ENCODE peak calls at places on chromosomes 3 and 15, in five cellular contexts. Q, B, V, O and P are unnamed samples.
A peak's percentile ranks its signal among the peaks of the same experiment; 100 is the strongest.

GRCh38 chr3:8768364-8769087 is 887 bp downstream of the OXTR start:
- DNase-seq in Q (peak; percentile 33), B (no peak), V (no peak), O (no peak), P (peak; percentile 88)

GRCh38 chr3:57077630-57078365 is 17.3 kb downstream of the SPATA12 start:
- DNase-seq in Q (no peak), B (no peak), V (no peak), O (no peak), P (no peak)

GRCh38 chr3:53225651-53226050 is 30.2 kb downstream of the TKT start:
- DNase-seq in Q (no peak), B (no peak), V (no peak), O (no peak), P (no peak)

GRCh38 chr3:101117473-101117872 is 124.3 kb upstream of the ABI3BP start:
- DNase-seq in Q (no peak), B (no peak), V (no peak), O (no peak), P (no peak)

GRCh38 chr3:36124118-36124796 is 256.0 kb upstream of the STAC start:
- DNase-seq in Q (peak; percentile 72), B (no peak), V (peak; percentile 61), O (peak; percentile 63), P (no peak)

GRCh38 chr3:7340795-7341194 is 479.9 kb downstream of the GRM7 start:
- DNase-seq in Q (no peak), B (no peak), V (no peak), O (no peak), P (no peak)

GRCh38 chr15:28989239-28989830 is 103.6 kb downstream of the APBA2 start:
- DNase-seq in Q (peak; percentile 45), B (no peak), V (peak; percentile 22), O (peak; percentile 39), P (no peak)

GRCh38 chr3:171371354-171371753 is 88.9 kb downstream of the TNIK start:
- DNase-seq in Q (no peak), B (no peak), V (no peak), O (no peak), P (no peak)

GRCh38 chr3:79983063-79983561 is 215.3 kb upstream of the ROBO1 start:
- DNase-seq in Q (no peak), B (no peak), V (no peak), O (no peak), P (no peak)

GRCh38 chr3:149967067-149967685 is 3.5 kb downstream of the PFN2 start:
- DNase-seq in Q (no peak), B (no peak), V (peak; percentile 37), O (no peak), P (peak; percentile 38)

GRCh38 chr3:130827486-130827885 is 66.4 kb upstream of the ATP2C1 start:
- DNase-seq in Q (no peak), B (no peak), V (no peak), O (no peak), P (no peak)

GRCh38 chr3:10374311-10374710 is 53.4 kb upstream of the SEC13 start:
- DNase-seq in Q (no peak), B (no peak), V (no peak), O (no peak), P (no peak)

GRCh38 chr15:66646308-66646707 is 55.7 kb upstream of the SMAD6 start:
- DNase-seq in Q (no peak), B (no peak), V (no peak), O (peak; percentile 45), P (peak; percentile 97)

GRCh38 chr3:29936766-29937165 is 655.9 kb downstream of the RBMS3 start:
- DNase-seq in Q (no peak), B (no peak), V (no peak), O (no peak), P (no peak)

GRCh38 chr3:155149494-155149893 is 69.4 kb downstream of the MME start:
- DNase-seq in Q (no peak), B (no peak), V (no peak), O (no peak), P (no peak)

GRCh38 chr15:74610302-74610951 is 5.2 kb upstream of the CLK3 start:
- DNase-seq in Q (no peak), B (no peak), V (peak; percentile 22), O (no peak), P (peak; percentile 82)

GRCh38 chr3:39142067-39142466 is 11.3 kb downstream of the CSRNP1 start:
- DNase-seq in Q (no peak), B (no peak), V (no peak), O (no peak), P (no peak)

GRCh38 chr3:89059201-89059600 is 48.2 kb upstream of the EPHA3 start:
- DNase-seq in Q (no peak), B (no peak), V (no peak), O (peak; percentile 87), P (no peak)

GRCh38 chr3:116517308-116517707 is 72.0 kb upstream of the LSAMP start:
- DNase-seq in Q (no peak), B (no peak), V (peak; percentile 23), O (peak; percentile 0), P (no peak)

GRCh38 chr15:69807752-69808151 is 290.0 kb downstream of the TLE3 start:
- DNase-seq in Q (no peak), B (no peak), V (no peak), O (peak; percentile 33), P (peak; percentile 73)

GRCh38 chr3:142263126-142263525 is 37.7 kb upstream of the GK5 start:
- DNase-seq in Q (no peak), B (no peak), V (no peak), O (peak; percentile 24), P (no peak)

GRCh38 chr15:75201609-75202250 is at the start of gene C15orf39:
- DNase-seq in Q (peak; percentile 83), B (peak; percentile 74), V (peak; percentile 84), O (peak; percentile 27), P (peak; percentile 99)

GRCh38 chr3:43288366-43288765 is 2.0 kb downstream of the SNRK start:
- DNase-seq in Q (no peak), B (no peak), V (no peak), O (no peak), P (peak; percentile 84)

GRCh38 chr3:139204756-139205155 is 139.1 kb upstream of the MRPS22 start:
- DNase-seq in Q (no peak), B (no peak), V (no peak), O (no peak), P (peak; percentile 34)

GRCh38 chr3:136332776-136333175 is 82.6 kb downstream of the PCCB start:
- DNase-seq in Q (no peak), B (no peak), V (no peak), O (peak; percentile 48), P (peak; percentile 87)

GRCh38 chr3:42493126-42493797 is 9.2 kb upstream of the VIPR1 start:
- DNase-seq in Q (peak; percentile 17), B (no peak), V (no peak), O (no peak), P (no peak)

GRCh38 chr3:34073141-34073540 is 274.7 kb downstream of the PDCD6IP start:
- DNase-seq in Q (no peak), B (no peak), V (no peak), O (no peak), P (no peak)

GRCh38 chr15:77632760-77633133 is at the start of gene LINGO1:
- DNase-seq in Q (no peak), B (peak; percentile 35), V (peak; percentile 71), O (no peak), P (no peak)

GRCh38 chr15:20353966-20354883 is 187.4 kb downstream of the GOLGA6L6 start:
- DNase-seq in Q (peak; percentile 33), B (peak; percentile 8), V (no peak), O (no peak), P (peak; percentile 53)

GRCh38 chr3:8343058-8343457 is 158.6 kb upstream of the LMCD1 start:
- DNase-seq in Q (no peak), B (no peak), V (no peak), O (no peak), P (no peak)

GRCh38 chr3:43695443-43695842 is 4.7 kb downstream of the ABHD5 start:
- DNase-seq in Q (no peak), B (no peak), V (no peak), O (no peak), P (no peak)

GRCh38 chr3:4722103-4722502 is 229.0 kb downstream of the ITPR1 start:
- DNase-seq in Q (no peak), B (peak; percentile 73), V (peak; percentile 42), O (peak; percentile 83), P (no peak)

GRCh38 chr3:194165619-194166018 is 29.7 kb downstream of the HES1 start:
- DNase-seq in Q (no peak), B (no peak), V (no peak), O (no peak), P (no peak)

GRCh38 chr3:173284301-173284700 is 113.2 kb upstream of the NLGN1 start:
- DNase-seq in Q (no peak), B (no peak), V (no peak), O (no peak), P (no peak)

GRCh38 chr3:183080628-183081027 is 18.7 kb downstream of the MCCC1 start:
- DNase-seq in Q (no peak), B (no peak), V (no peak), O (no peak), P (no peak)
- H3K27ac ChIP-seq in Q (no peak overlapping the region), B (no peak overlapping the region), V (no peak overlapping the region), O (no peak overlapping the region), P (no peak overlapping the region)

DNA sequence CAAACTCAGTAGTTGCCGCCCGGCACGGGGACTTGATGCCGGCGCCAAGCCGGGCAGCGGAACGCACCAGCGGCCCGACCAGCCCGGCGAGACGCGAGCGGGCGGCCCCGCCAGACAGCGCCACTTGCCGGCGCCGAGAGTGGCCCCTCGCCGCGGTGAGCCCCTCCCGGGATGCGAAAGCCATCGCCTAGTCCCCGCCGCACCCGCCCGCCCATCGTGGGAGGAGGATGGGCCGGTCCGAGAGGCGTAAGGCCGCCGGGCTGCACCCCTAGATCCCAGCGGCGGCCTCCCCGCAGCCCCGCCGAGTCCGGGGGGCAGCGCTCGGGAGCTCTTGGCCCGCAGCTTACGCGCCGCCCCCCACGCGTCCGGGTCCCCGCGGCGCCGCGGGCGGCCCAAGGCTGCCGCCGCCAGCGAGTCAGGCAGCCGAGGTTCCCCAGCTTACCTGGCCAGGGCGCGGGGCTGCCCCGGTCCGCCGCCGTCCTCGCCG is 609 bp downstream of the GOLGA8A start:
- DNase-seq in Q (peak; percentile 39), B (peak; percentile 43), V (peak; percentile 76), O (no peak), P (peak; percentile 89)
- H3K27ac ChIP-seq in Q (no peak overlapping the region), B (peak overlapping the region; percentile 50), V (no peak overlapping the region), O (no peak overlapping the region), P (no peak overlapping the region)

DNA sequence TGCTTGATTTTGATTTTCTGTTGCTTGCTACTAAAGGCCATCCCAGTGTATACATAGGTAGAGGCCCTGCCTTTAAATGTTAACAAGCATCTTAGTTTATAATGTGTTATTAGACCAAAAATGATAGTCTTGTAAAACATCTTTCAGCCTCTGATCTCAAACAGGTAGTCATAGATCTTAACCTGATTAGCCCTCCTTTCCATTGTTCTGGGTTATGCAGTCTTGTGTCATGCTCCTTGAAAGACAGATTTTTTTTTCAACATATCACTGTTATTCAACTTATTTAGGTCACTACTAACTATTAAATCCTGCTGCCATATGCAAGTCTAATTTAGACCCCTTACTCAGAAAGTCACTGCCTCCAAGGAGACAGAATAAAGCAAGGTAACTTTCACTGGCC is 19.1 kb upstream of the CLDN16 start:
- DNase-seq in Q (no peak), B (no peak), V (no peak), O (no peak), P (no peak)
- H3K27ac ChIP-seq in Q (no peak overlapping the region), B (no peak overlapping the region), V (no peak overlapping the region), O (no peak overlapping the region), P (no peak overlapping the region)

DNA sequence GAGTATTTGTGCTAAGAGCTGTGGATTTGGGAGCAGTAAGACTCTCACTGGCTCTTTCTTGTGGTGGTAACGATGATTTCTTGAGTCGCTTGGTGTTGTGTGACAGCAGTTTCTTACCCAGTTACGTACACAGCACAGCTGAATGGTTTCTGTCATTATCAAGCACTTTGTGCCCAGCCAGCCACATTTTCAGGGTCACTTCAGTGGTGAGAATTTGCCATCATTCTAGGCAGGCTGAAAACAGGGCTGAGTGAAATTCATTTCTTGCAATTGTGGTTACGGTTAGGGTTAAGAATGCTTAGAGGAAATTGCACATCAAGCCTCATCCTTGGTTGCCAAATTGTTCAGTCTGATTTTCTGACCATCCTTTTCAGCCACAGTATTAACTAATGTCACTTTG is 130.1 kb downstream of the RYR3 start:
- DNase-seq in Q (no peak), B (no peak), V (no peak), O (no peak), P (no peak)
- H3K27ac ChIP-seq in Q (no peak overlapping the region), B (no peak overlapping the region), V (no peak overlapping the region), O (no peak overlapping the region), P (no peak overlapping the region)